ENCODE peak calls at places on chromosomes 12 and 14, in four cellular contexts. Q, R, O and A are unnamed samples.

GRCh38 chr12:15827136-15827535 is 37.9 kb upstream of the EPS8 start:
- DNase-seq in Q (no peak), O (no peak), R (no peak), A (no peak)

GRCh38 chr14:90093942-90094595 is 32.3 kb downstream of the KCNK13 start:
- DNase-seq in Q (peak; percentile 35), O (no peak), R (no peak), A (no peak)

GRCh38 chr14:104085032-104085888 is at the start of gene ASPG:
- DNase-seq in R (no peak), O (no peak), Q (no peak), A (no peak)

GRCh38 chr14:88765130-88765529 is 27.6 kb downstream of the EML5 start:
- DNase-seq in Q (peak; percentile 25), O (no peak), R (no peak), A (no peak)

GRCh38 chr12:89497467-89497866 is 27.1 kb downstream of the GALNT4 start:
- DNase-seq in R (no peak), Q (peak; percentile 40), O (no peak), A (no peak)

GRCh38 chr12:72618764-72619163 is 346.6 kb downstream of the TRHDE start:
- DNase-seq in R (no peak), O (no peak), Q (no peak), A (no peak)

GRCh38 chr12:121632069-121632970 is 6.0 kb downstream of the ORAI1 start:
- DNase-seq in O (no peak), R (no peak), Q (no peak), A (no peak)

GRCh38 chr14:52068741-52069616 is at the start of gene NID2:
- DNase-seq in R (peak; percentile 91), O (peak; percentile 97), Q (peak; percentile 95), A (peak; percentile 91)

GRCh38 chr14:77208266-77208978 is 26.8 kb downstream of the TMEM63C start:
- DNase-seq in O (peak; percentile 92), R (peak; percentile 97), Q (peak; percentile 48), A (peak; percentile 83)

GRCh38 chr14:75559451-75560187 is 18.8 kb upstream of the FLVCR2 start:
- DNase-seq in O (no peak), Q (peak; percentile 79), R (no peak), A (no peak)

GRCh38 chr12:101700299-101700820 is 2.9 kb downstream of the CHPT1 start:
- DNase-seq in Q (no peak), O (no peak), R (no peak), A (no peak)

GRCh38 chr14:76937181-76938091 is 91.1 kb downstream of the IRF2BPL start:
- DNase-seq in O (peak; percentile 91), R (peak; percentile 49), Q (peak; percentile 87), A (no peak)

GRCh38 chr14:53002576-53002975 is 51.7 kb upstream of the FERMT2 start:
- DNase-seq in Q (peak; percentile 11), R (no peak), O (no peak), A (no peak)

GRCh38 chr14:76486251-76486743 is 110.4 kb downstream of the ESRRB start:
- DNase-seq in R (peak; percentile 31), O (no peak), Q (no peak), A (no peak)

GRCh38 chr14:97331526-97331925 is 534.3 kb downstream of the VRK1 start:
- DNase-seq in R (no peak), O (peak; percentile 36), Q (no peak), A (no peak)

GRCh38 chr12:89103831-89104230 is 248.5 kb downstream of the DUSP6 start:
- DNase-seq in O (no peak), R (no peak), Q (peak; percentile 33), A (no peak)

GRCh38 chr12:76688001-76688400 is 75.9 kb upstream of the ZDHHC17 start:
- DNase-seq in Q (peak; percentile 24), O (no peak), R (no peak), A (no peak)

GRCh38 chr14:73833024-73833423 is 18.6 kb upstream of the PTGR2 start:
- DNase-seq in Q (peak; percentile 80), O (no peak), R (no peak), A (no peak)

GRCh38 chr12:51866324-51866723 is 17.8 kb upstream of the FIGNL2 start:
- DNase-seq in Q (no peak), R (no peak), O (no peak), A (no peak)

GRCh38 chr14:100406505-100407131 is 83.5 kb downstream of the SLC25A47 start:
- DNase-seq in O (no peak), Q (peak; percentile 66), R (no peak), A (no peak)

GRCh38 chr14:60222820-60223219 is 26.2 kb upstream of the PPM1A start:
- DNase-seq in R (no peak), O (no peak), Q (no peak), A (no peak)

GRCh38 chr12:93484315-93484981 is 17.1 kb downstream of the MRPL42 start:
- DNase-seq in Q (peak; percentile 40), O (no peak), R (no peak), A (no peak)

GRCh38 chr12:106682594-106683234 is 91.8 kb upstream of the RIC8B start:
- DNase-seq in O (no peak), R (no peak), Q (peak; percentile 44), A (no peak)

GRCh38 chr12:9032202-9032964 is 43.0 kb downstream of the KLRG1 start:
- DNase-seq in R (no peak), O (no peak), Q (no peak), A (no peak)

GRCh38 chr14:96797943-96798349 is 764 bp downstream of the VRK1 start:
- DNase-seq in R (no peak), Q (no peak), O (no peak), A (no peak)

GRCh38 chr14:39034481-39035296 is 68.3 kb downstream of the SEC23A start:
- DNase-seq in Q (no peak), O (no peak), R (peak; percentile 26), A (no peak)

GRCh38 chr14:61296707-61297502 is 15.8 kb upstream of the TMEM30B start:
- DNase-seq in Q (peak; percentile 56), O (no peak), R (no peak), A (no peak)

GRCh38 chr12:179131-179884 is 34.6 kb downstream of the SLC6A12 start:
- DNase-seq in O (no peak), Q (no peak), R (no peak), A (no peak)

GRCh38 chr14:106044515-106044914 is 518.1 kb downstream of the TMEM121 start:
- DNase-seq in R (no peak), O (no peak), Q (no peak), A (no peak)

GRCh38 chr14:106039400-106039799 is 513.0 kb downstream of the TMEM121 start:
- DNase-seq in Q (peak; percentile 2), O (no peak), R (no peak), A (no peak)

GRCh38 chr14:106044949-106045596 is 518.7 kb downstream of the TMEM121 start:
- DNase-seq in R (no peak), Q (peak; percentile 29), O (no peak), A (no peak)
- TF ChIP-seq CTCF in R (no peak), Q (peak; percentile 44), O (no peak), A (no peak)

DNA sequence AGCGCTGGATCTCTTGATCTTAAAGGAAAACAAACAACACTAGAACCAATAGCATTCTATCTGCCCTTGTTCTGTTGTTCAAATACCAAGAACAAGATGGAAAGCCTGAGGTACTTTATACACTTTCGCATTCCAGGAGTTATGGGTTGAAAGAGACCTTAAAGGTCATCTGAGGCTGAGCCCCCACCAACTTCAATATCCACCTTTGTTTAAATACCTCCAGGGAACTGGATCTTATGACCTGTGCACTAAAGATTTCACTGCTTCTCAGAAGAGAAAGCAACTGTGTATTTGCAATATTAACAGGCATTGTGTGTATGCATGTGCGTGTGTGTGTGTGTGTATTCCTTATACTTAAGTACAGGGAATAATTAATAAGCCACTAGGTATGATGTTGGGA is 184.9 kb downstream of the C12orf42 start:
- DNase-seq in O (no peak), R (no peak), Q (no peak), A (no peak)
- TF ChIP-seq CTCF in O (no peak), R (no peak), Q (no peak), A (no peak)

DNA sequence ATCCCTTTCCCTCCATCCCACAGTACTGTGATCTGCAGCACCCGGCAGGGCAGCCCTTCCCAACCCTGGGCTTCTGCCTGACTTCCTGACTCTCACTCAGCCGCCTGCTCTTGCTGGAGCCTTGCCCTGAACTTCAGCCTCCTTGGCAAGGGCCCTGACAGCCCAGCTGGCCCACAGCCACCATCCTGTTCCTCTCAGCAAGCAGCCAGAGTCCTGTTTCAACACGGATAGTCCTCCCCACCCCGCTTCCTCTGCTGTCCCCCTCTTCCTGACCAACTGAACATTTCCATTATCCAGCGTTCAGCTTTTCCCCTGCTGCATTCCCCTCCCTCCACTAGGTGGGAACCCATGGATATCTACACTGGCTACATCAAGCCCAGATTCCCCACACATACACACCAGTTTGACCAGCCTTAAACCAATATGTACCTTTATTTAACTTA is 74.0 kb upstream of the MDM1 start:
- DNase-seq in Q (peak; percentile 89), R (no peak), O (no peak), A (no peak)
- TF ChIP-seq CTCF in Q (peak; percentile 59), R (no peak), O (peak; percentile 49), A (peak; percentile 43)

DNA sequence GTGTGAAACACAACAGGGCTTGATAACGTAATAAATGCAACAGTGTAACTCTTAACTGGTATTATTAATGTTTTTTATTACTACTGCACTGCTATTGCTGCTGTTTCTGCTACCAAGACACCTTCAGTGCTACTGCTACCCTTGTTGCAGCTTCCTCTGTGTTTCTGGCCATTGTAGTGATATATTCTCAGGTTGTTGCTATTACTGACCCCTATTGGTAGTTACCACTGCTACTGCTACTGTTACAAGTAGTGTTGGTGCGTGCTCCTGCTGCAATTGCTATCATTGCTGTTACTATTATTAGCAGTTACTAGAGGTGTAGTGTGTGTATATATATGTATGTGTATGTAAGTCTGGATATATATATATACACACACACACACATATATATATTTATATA is 87.2 kb upstream of the PTPRB start:
- DNase-seq in O (no peak), Q (peak; percentile 18), R (no peak), A (no peak)
- TF ChIP-seq CTCF in O (peak; percentile 24), Q (peak; percentile 44), R (peak; percentile 10), A (peak; percentile 49)

GRCh38 chr14:23465261-23465660 is 4.2 kb upstream of the NGDN start:
- DNase-seq in Q (no peak), R (no peak), O (no peak), A (no peak)

GRCh38 chr14:23457587-23458445 is 11.7 kb upstream of the NGDN start:
- DNase-seq in O (peak; percentile 54), R (no peak), Q (no peak), A (no peak)

GRCh38 chr14:23464700-23465099 is 4.8 kb upstream of the NGDN start:
- DNase-seq in R (no peak), O (no peak), Q (no peak), A (no peak)

GRCh38 chr14:23460960-23461359 is 8.5 kb upstream of the NGDN start:
- DNase-seq in O (no peak), Q (no peak), R (no peak), A (no peak)
- TF ChIP-seq CTCF in O (no peak), Q (no peak), R (no peak), A (peak; percentile 24)

GRCh38 chr12:131975228-131975627 is 25.5 kb downstream of the EP400 start:
- DNase-seq in O (peak; percentile 36), Q (no peak), R (no peak), A (no peak)
- TF ChIP-seq CTCF in O (no peak), Q (no peak), R (no peak), A (no peak)